ENCODE peak calls at places on chromosomes 5 and 9, in nine cellular contexts. One of them, this sample, is unnamed.
A peak's percentile ranks its signal among the peaks of the same experiment; 100 is the strongest.

GRCh38 chr5:1500411-1501091 is 23.2 kb downstream of the LPCAT1 start:
- DNase-seq in body of pancreas: peak; percentile 49
- DNase-seq in WTC11: no peak
- DNase-seq in stomach: peak; percentile 70
- DNase-seq in neural crest cell: no peak
- DNase-seq in dorsolateral prefrontal cortex: peak; percentile 51
- DNase-seq in H9: no peak
- DNase-seq in spleen: no peak
- DNase-seq in GM10248: no peak
- DNase-seq in this sample: no peak

GRCh38 chr9:6471231-6471630 is 58.2 kb downstream of the UHRF2 start:
- DNase-seq in body of pancreas: no peak
- DNase-seq in WTC11: no peak
- DNase-seq in stomach: no peak
- DNase-seq in neural crest cell: no peak
- DNase-seq in dorsolateral prefrontal cortex: no peak
- DNase-seq in H9: no peak
- DNase-seq in spleen: no peak
- DNase-seq in GM10248: no peak
- DNase-seq in this sample: no peak

GRCh38 chr5:146365618-146366017 is 27.0 kb downstream of the POU4F3 start:
- DNase-seq in body of pancreas: no peak
- DNase-seq in WTC11: no peak
- DNase-seq in stomach: no peak
- DNase-seq in neural crest cell: no peak
- DNase-seq in dorsolateral prefrontal cortex: no peak
- DNase-seq in H9: no peak
- DNase-seq in spleen: no peak
- DNase-seq in GM10248: no peak
- DNase-seq in this sample: no peak

GRCh38 chr9:136829981-136830885 is 12.0 kb upstream of the AJM1 start:
- DNase-seq in body of pancreas: peak; percentile 13
- DNase-seq in WTC11: no peak
- DNase-seq in stomach: no peak
- DNase-seq in neural crest cell: no peak
- DNase-seq in dorsolateral prefrontal cortex: peak; percentile 59
- DNase-seq in H9: no peak
- DNase-seq in spleen: peak; percentile 58
- DNase-seq in GM10248: no peak
- DNase-seq in this sample: no peak

GRCh38 chr9:134333234-134333873 is 7.1 kb downstream of the RXRA start:
- DNase-seq in body of pancreas: peak; percentile 58
- DNase-seq in WTC11: no peak
- DNase-seq in stomach: peak; percentile 75
- DNase-seq in neural crest cell: no peak
- DNase-seq in dorsolateral prefrontal cortex: no peak
- DNase-seq in H9: no peak
- DNase-seq in spleen: no peak
- DNase-seq in GM10248: no peak
- DNase-seq in this sample: no peak

GRCh38 chr9:121508415-121508814 is 8.8 kb upstream of the GGTA1 start:
- DNase-seq in body of pancreas: no peak
- DNase-seq in WTC11: no peak
- DNase-seq in stomach: peak; percentile 41
- DNase-seq in neural crest cell: no peak
- DNase-seq in dorsolateral prefrontal cortex: no peak
- DNase-seq in H9: no peak
- DNase-seq in spleen: no peak
- DNase-seq in GM10248: no peak
- DNase-seq in this sample: no peak

GRCh38 chr5:139967353-139967752 is 75.7 kb downstream of the NRG2 start:
- DNase-seq in body of pancreas: no peak
- DNase-seq in WTC11: no peak
- DNase-seq in stomach: no peak
- DNase-seq in neural crest cell: no peak
- DNase-seq in dorsolateral prefrontal cortex: no peak
- DNase-seq in H9: no peak
- DNase-seq in spleen: no peak
- DNase-seq in GM10248: no peak
- DNase-seq in this sample: no peak

GRCh38 chr9:6955251-6955921 is 197.6 kb downstream of the KDM4C start:
- DNase-seq in body of pancreas: no peak
- DNase-seq in WTC11: no peak
- DNase-seq in stomach: no peak
- DNase-seq in neural crest cell: no peak
- DNase-seq in dorsolateral prefrontal cortex: no peak
- DNase-seq in H9: no peak
- DNase-seq in spleen: no peak
- DNase-seq in GM10248: peak; percentile 23
- DNase-seq in this sample: no peak

GRCh38 chr5:128158342-128158741 is 74.8 kb downstream of the SLC12A2 start:
- DNase-seq in body of pancreas: no peak
- DNase-seq in WTC11: no peak
- DNase-seq in stomach: no peak
- DNase-seq in neural crest cell: no peak
- DNase-seq in dorsolateral prefrontal cortex: no peak
- DNase-seq in H9: no peak
- DNase-seq in spleen: no peak
- DNase-seq in GM10248: no peak
- DNase-seq in this sample: no peak

GRCh38 chr9:136052433-136052880 is 42.6 kb downstream of the NACC2 start:
- DNase-seq in body of pancreas: peak; percentile 62
- DNase-seq in WTC11: no peak
- DNase-seq in stomach: peak; percentile 61
- DNase-seq in neural crest cell: no peak
- DNase-seq in dorsolateral prefrontal cortex: no peak
- DNase-seq in H9: peak; percentile 67
- DNase-seq in spleen: no peak
- DNase-seq in GM10248: no peak
- DNase-seq in this sample: no peak

GRCh38 chr9:24936117-24936516 is 390.4 kb upstream of the IZUMO3 start:
- DNase-seq in body of pancreas: no peak
- DNase-seq in WTC11: no peak
- DNase-seq in stomach: no peak
- DNase-seq in neural crest cell: no peak
- DNase-seq in dorsolateral prefrontal cortex: no peak
- DNase-seq in H9: no peak
- DNase-seq in spleen: no peak
- DNase-seq in GM10248: no peak
- DNase-seq in this sample: no peak

GRCh38 chr5:19314840-19315239 is 673.2 kb downstream of the CDH18 start:
- DNase-seq in body of pancreas: no peak
- DNase-seq in WTC11: no peak
- DNase-seq in stomach: no peak
- DNase-seq in neural crest cell: no peak
- DNase-seq in dorsolateral prefrontal cortex: no peak
- DNase-seq in H9: no peak
- DNase-seq in spleen: no peak
- DNase-seq in GM10248: no peak
- DNase-seq in this sample: no peak

GRCh38 chr9:17063535-17064135 is 71.2 kb upstream of the CNTLN start:
- DNase-seq in body of pancreas: peak; percentile 14
- DNase-seq in WTC11: no peak
- DNase-seq in stomach: no peak
- DNase-seq in neural crest cell: no peak
- DNase-seq in dorsolateral prefrontal cortex: no peak
- DNase-seq in H9: peak; percentile 42
- DNase-seq in spleen: no peak
- DNase-seq in GM10248: peak; percentile 16
- DNase-seq in this sample: no peak

GRCh38 chr5:154479160-154479943 is 1.3 kb upstream of the HAND1 start:
- DNase-seq in body of pancreas: no peak
- DNase-seq in WTC11: peak; percentile 43
- DNase-seq in stomach: no peak
- DNase-seq in neural crest cell: no peak
- DNase-seq in dorsolateral prefrontal cortex: no peak
- DNase-seq in H9: peak; percentile 47
- DNase-seq in spleen: peak; percentile 66
- DNase-seq in GM10248: no peak
- DNase-seq in this sample: no peak

GRCh38 chr9:79166005-79166404 is 405.8 kb upstream of the TLE4 start:
- DNase-seq in body of pancreas: no peak
- DNase-seq in WTC11: no peak
- DNase-seq in stomach: no peak
- DNase-seq in neural crest cell: no peak
- DNase-seq in dorsolateral prefrontal cortex: no peak
- DNase-seq in H9: no peak
- DNase-seq in spleen: no peak
- DNase-seq in GM10248: no peak
- DNase-seq in this sample: no peak

GRCh38 chr5:75667586-75667985 is 49.7 kb downstream of the POC5 start:
- DNase-seq in body of pancreas: no peak
- DNase-seq in WTC11: no peak
- DNase-seq in stomach: no peak
- DNase-seq in neural crest cell: no peak
- DNase-seq in dorsolateral prefrontal cortex: no peak
- DNase-seq in H9: no peak
- DNase-seq in spleen: no peak
- DNase-seq in GM10248: no peak
- DNase-seq in this sample: no peak
- TF ChIP-seq CTCF in body of pancreas: no peak
- TF ChIP-seq CTCF in WTC11: no peak
- TF ChIP-seq CTCF in stomach: no peak
- TF ChIP-seq CTCF in neural crest cell: peak; percentile 17
- TF ChIP-seq CTCF in dorsolateral prefrontal cortex: peak; percentile 30
- TF ChIP-seq CTCF in H9: peak; percentile 43
- TF ChIP-seq CTCF in spleen: no peak
- TF ChIP-seq CTCF in GM10248: no peak
- TF ChIP-seq CTCF in this sample: no peak

DNA sequence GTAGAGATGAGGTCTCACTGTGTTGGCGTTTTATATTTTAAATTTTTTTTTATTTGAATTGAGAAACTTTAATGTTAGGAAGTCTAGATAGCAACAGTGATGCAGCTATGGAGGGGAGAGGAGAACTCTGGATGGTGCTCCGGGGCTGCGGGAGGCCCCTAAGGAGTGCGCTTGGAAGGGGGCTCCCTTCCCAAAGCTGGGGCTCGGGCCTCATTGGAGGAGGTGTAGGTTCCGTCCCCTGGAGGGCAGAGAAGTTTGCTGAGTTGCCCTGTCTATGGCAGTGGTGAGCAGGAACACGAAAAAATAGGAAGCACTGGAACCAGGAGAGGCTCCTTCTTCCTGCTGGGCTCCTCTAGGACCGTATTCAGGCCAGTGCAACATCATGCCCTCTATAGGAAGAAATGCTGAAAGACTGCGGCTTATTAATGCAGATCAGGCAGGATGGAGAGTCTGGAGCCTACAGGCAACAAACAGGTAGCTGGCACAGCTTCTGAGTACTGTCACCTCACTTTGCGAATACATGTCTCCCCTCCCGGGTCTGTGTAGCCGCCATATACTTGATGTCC is 16.1 kb downstream of the AHRR start:
- DNase-seq in body of pancreas: no peak
- DNase-seq in WTC11: no peak
- DNase-seq in stomach: no peak
- DNase-seq in neural crest cell: no peak
- DNase-seq in dorsolateral prefrontal cortex: no peak
- DNase-seq in H9: peak; percentile 60
- DNase-seq in spleen: no peak
- DNase-seq in GM10248: no peak
- DNase-seq in this sample: no peak
- TF ChIP-seq CTCF in body of pancreas: no peak
- TF ChIP-seq CTCF in WTC11: no peak
- TF ChIP-seq CTCF in stomach: no peak
- TF ChIP-seq CTCF in neural crest cell: peak; percentile 60
- TF ChIP-seq CTCF in dorsolateral prefrontal cortex: no peak
- TF ChIP-seq CTCF in H9: peak; percentile 68
- TF ChIP-seq CTCF in spleen: no peak
- TF ChIP-seq CTCF in GM10248: no peak
- TF ChIP-seq CTCF in this sample: no peak

GRCh38 chr5:163079618-163080017 is 357.8 kb upstream of the CCNG1 start:
- DNase-seq in body of pancreas: no peak
- DNase-seq in WTC11: peak; percentile 41
- DNase-seq in stomach: no peak
- DNase-seq in neural crest cell: no peak
- DNase-seq in dorsolateral prefrontal cortex: no peak
- DNase-seq in H9: no peak
- DNase-seq in spleen: no peak
- DNase-seq in GM10248: no peak
- DNase-seq in this sample: no peak
- TF ChIP-seq CTCF in body of pancreas: no peak
- TF ChIP-seq CTCF in WTC11: peak; percentile 42
- TF ChIP-seq CTCF in stomach: no peak
- TF ChIP-seq CTCF in neural crest cell: peak; percentile 56
- TF ChIP-seq CTCF in dorsolateral prefrontal cortex: no peak
- TF ChIP-seq CTCF in H9: peak; percentile 69
- TF ChIP-seq CTCF in spleen: no peak
- TF ChIP-seq CTCF in GM10248: peak; percentile 51
- TF ChIP-seq CTCF in this sample: no peak

GRCh38 chr9:14441976-14442651 is 128.2 kb upstream of the NFIB start:
- DNase-seq in body of pancreas: no peak
- DNase-seq in WTC11: peak; percentile 65
- DNase-seq in stomach: no peak
- DNase-seq in neural crest cell: peak; percentile 18
- DNase-seq in dorsolateral prefrontal cortex: no peak
- DNase-seq in H9: peak; percentile 71
- DNase-seq in spleen: no peak
- DNase-seq in GM10248: no peak
- DNase-seq in this sample: no peak
- TF ChIP-seq CTCF in body of pancreas: no peak
- TF ChIP-seq CTCF in WTC11: peak; percentile 40
- TF ChIP-seq CTCF in stomach: no peak
- TF ChIP-seq CTCF in neural crest cell: peak; percentile 58
- TF ChIP-seq CTCF in dorsolateral prefrontal cortex: no peak
- TF ChIP-seq CTCF in H9: peak; percentile 74
- TF ChIP-seq CTCF in spleen: no peak
- TF ChIP-seq CTCF in GM10248: no peak
- TF ChIP-seq CTCF in this sample: no peak

GRCh38 chr5:76850543-76851140 is 828 bp downstream of the S100Z start:
- DNase-seq in body of pancreas: no peak
- DNase-seq in WTC11: no peak
- DNase-seq in stomach: no peak
- DNase-seq in neural crest cell: no peak
- DNase-seq in dorsolateral prefrontal cortex: no peak
- DNase-seq in H9: no peak
- DNase-seq in spleen: no peak
- DNase-seq in GM10248: no peak
- DNase-seq in this sample: no peak
- TF ChIP-seq CTCF in body of pancreas: no peak
- TF ChIP-seq CTCF in WTC11: no peak
- TF ChIP-seq CTCF in stomach: no peak
- TF ChIP-seq CTCF in neural crest cell: no peak
- TF ChIP-seq CTCF in dorsolateral prefrontal cortex: no peak
- TF ChIP-seq CTCF in H9: no peak
- TF ChIP-seq CTCF in spleen: no peak
- TF ChIP-seq CTCF in GM10248: no peak
- TF ChIP-seq CTCF in this sample: no peak

GRCh38 chr5:126100767-126101166 is 322.4 kb upstream of the GRAMD2B start:
- DNase-seq in body of pancreas: no peak
- DNase-seq in WTC11: peak; percentile 15
- DNase-seq in stomach: no peak
- DNase-seq in neural crest cell: no peak
- DNase-seq in dorsolateral prefrontal cortex: peak; percentile 30
- DNase-seq in H9: no peak
- DNase-seq in spleen: no peak
- DNase-seq in GM10248: no peak
- DNase-seq in this sample: no peak
- TF ChIP-seq CTCF in body of pancreas: no peak
- TF ChIP-seq CTCF in WTC11: peak; percentile 55
- TF ChIP-seq CTCF in stomach: no peak
- TF ChIP-seq CTCF in neural crest cell: peak; percentile 50
- TF ChIP-seq CTCF in dorsolateral prefrontal cortex: no peak
- TF ChIP-seq CTCF in H9: peak; percentile 62
- TF ChIP-seq CTCF in spleen: no peak
- TF ChIP-seq CTCF in GM10248: no peak
- TF ChIP-seq CTCF in this sample: no peak

This sample was measured in omental fat pad.